ENCODE peak calls at places on chromosomes 4 and X, in five cellular contexts. B is left ventricle myocardium inferior; K is CD8-positive, alpha-beta memory T cell; Y is tibial nerve; L is mammary epithelial cell. H is an unnamed sample. For H3K9me3, the result is how much of the 10 kb centered on the place peaks cover.

GRCh38 chrX:15146515-15146914 is 123.4 kb downstream of the ASB9 start:
- DNase-seq in L (no peak), B (no peak), K (no peak), Y (no peak), H (no peak)

GRCh38 chr4:15769202-15769601 is 8.9 kb upstream of the CD38 start:
- DNase-seq in B (no peak), K (no peak), Y (no peak), L (no peak), H (no peak)

GRCh38 chr4:188023682-188024081 is 28.1 kb downstream of the ZFP42 start:
- DNase-seq in K (no peak), L (peak), B (no peak), Y (no peak), H (no peak)

GRCh38 chr4:121155893-121156292 is 8.2 kb downstream of the TNIP3 start:
- DNase-seq in K (no peak), B (no peak), L (peak), Y (no peak), H (no peak)

GRCh38 chrX:31323658-31324057 is 251.8 kb upstream of the FTHL17 start:
- DNase-seq in L (no peak), K (no peak), Y (no peak), B (no peak), H (no peak)

GRCh38 chr4:19130836-19131235 is 1109.3 kb upstream of the LCORL start:
- DNase-seq in B (no peak), Y (no peak), K (no peak), L (peak), H (no peak)

GRCh38 chr4:121307441-121308327 is 73.1 kb downstream of the QRFPR start:
- DNase-seq in B (no peak), L (peak), Y (no peak), K (peak), H (no peak)

GRCh38 chr4:186650401-186651180 is 73.1 kb downstream of the FAT1 start:
- DNase-seq in Y (no peak), B (no peak), K (no peak), L (no peak), H (no peak)

GRCh38 chr4:187586892-187587291 is 408.7 kb upstream of the ZFP42 start:
- DNase-seq in K (no peak), B (no peak), Y (no peak), L (no peak), H (no peak)

GRCh38 chr4:186685744-186686143 is 37.9 kb downstream of the FAT1 start:
- DNase-seq in Y (no peak), K (no peak), L (peak), B (no peak), H (no peak)

GRCh38 chr4:188811116-188811515 is 671.9 kb downstream of the TRIML1 start:
- DNase-seq in B (no peak), Y (no peak), K (no peak), L (no peak), H (no peak)

GRCh38 chrX:118423558-118423957 is 72.1 kb upstream of the DOCK11 start:
- DNase-seq in Y (no peak), K (no peak), L (no peak), B (no peak), H (no peak)

GRCh38 chrX:66074920-66075879 is 35.3 kb upstream of the VSIG4 start:
- DNase-seq in Y (no peak), B (peak), K (peak), L (no peak), H (no peak)

GRCh38 chr4:106019771-106020170 is 124.5 kb downstream of the NPNT start:
- DNase-seq in B (no peak), K (no peak), L (no peak), Y (no peak), H (no peak)

GRCh38 chr4:143291334-143291733 is 45.3 kb upstream of the GAB1 start:
- DNase-seq in L (peak), K (no peak), Y (no peak), B (no peak), H (no peak)

GRCh38 chrX:155923200-155923599 is 42.1 kb downstream of the VAMP7 start:
- DNase-seq in K (no peak), Y (no peak), L (no peak), B (no peak), H (no peak)
- H3K9me3 ChIP-seq in K (under half), Y (under half), L (under half), B (under half), H (under half)

DNA sequence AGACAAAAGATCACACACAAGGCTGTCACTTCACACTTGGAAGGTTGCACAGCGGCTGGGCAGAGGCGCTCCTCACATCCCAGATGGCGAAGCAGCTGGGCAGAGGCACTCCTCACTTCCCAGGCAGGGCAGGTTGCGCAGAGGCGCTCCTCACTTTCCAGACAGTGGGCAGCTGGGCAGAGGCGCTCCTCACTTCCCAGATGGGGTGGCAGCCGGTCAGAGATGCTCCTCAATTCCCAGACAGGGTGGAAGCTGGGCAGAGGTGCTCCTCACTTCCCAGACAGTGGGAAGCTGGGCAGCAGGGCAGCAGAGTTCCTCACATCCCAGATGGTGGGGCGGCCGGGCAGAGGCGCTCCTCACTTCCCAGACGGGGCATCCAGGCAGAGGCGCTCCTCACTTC is 199.2 kb downstream of the RTL9 start:
- DNase-seq in B (no peak), L (no peak), Y (no peak), K (no peak), H (no peak)
- H3K9me3 ChIP-seq in B (under half), L (under half), Y (under half), K (under half), H (under half)

DNA sequence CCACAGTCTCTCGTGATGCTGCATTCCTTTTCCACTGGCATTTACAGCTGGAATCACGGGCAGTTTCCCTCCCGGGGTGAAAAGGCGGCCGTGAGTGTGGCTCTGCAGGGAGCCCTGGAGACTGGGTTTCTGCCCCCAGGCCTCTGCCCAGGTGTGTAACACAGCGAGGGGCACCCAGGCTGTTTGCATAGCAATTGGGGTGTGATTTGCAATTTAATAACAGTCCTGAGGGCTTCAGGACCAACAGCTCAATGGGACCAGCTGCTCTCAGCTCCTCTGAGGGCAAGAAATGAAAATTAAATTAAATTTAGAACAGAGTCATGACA is 99.0 kb upstream of the SHOX start:
- DNase-seq in B (no peak), L (no peak), Y (no peak), K (no peak), H (no peak)
- H3K9me3 ChIP-seq in B (under half), L (under half), Y (under half), K (under half), H (under half)

GRCh38 chrX:1074172-1074571 is 138.3 kb downstream of the CRLF2 start:
- DNase-seq in L (no peak), B (no peak), Y (no peak), K (no peak), H (no peak)

GRCh38 chrX:1071351-1071750 is 141.1 kb downstream of the CRLF2 start:
- DNase-seq in B (no peak), L (no peak), K (no peak), Y (no peak), H (no peak)

GRCh38 chrX:1074755-1075154 is 137.7 kb downstream of the CRLF2 start:
- DNase-seq in K (no peak), Y (no peak), L (no peak), B (no peak), H (no peak)

GRCh38 chrX:1075156-1075555 is 137.3 kb downstream of the CRLF2 start:
- DNase-seq in B (no peak), K (no peak), L (no peak), Y (no peak), H (no peak)

DNA sequence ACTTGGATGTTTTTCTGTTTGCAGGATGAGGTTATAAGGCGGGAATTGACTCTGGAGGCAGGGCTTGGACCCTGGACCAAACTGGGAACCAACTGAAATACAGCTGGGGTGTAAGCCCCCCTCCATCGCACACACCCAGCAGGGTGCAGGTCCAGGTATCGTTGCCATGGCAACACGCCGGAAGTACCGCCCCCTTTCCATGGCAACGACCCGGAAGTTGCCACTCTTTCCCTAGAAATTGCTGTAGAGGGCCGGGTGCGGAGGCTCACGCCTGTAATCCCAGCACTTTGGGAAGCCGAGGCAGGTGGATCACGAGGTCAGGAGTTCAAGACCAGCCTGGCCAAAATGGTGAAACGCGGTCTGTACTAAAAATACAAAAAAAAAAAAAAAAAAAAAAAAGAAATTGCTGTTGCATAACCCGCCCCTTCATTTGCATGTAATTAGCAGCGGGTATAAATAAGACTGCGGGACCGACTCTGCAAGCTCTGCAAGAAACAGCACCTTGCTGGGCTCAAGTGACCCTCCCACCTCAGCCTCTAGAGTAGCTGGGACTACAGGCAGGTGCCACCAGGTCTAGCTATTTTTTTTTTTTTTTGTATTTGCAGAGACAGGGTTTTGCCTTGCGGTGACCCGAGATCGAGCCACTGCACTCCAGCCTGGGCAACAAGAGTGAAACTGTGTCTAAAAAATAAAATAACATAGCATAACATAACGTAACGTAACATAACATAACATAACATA is 139.6 kb downstream of the CRLF2 start:
- DNase-seq in L (no peak), B (no peak), Y (no peak), K (no peak), H (no peak)
- H3K9me3 ChIP-seq in L (under half), B (under half), Y (under half), K (under half), H (under half)

GRCh38 chr4:166279261-166279660 is 406.2 kb downstream of the TLL1 start:
- DNase-seq in B (no peak), L (no peak), Y (no peak), K (no peak), H (no peak)

GRCh38 chr4:166280642-166281041 is 407.6 kb downstream of the TLL1 start:
- DNase-seq in Y (no peak), K (no peak), B (no peak), L (no peak), H (no peak)

GRCh38 chr4:166282081-166282770 is 409.2 kb downstream of the TLL1 start:
- DNase-seq in L (peak), B (no peak), K (no peak), Y (no peak), H (no peak)

GRCh38 chr4:166284221-166284620 is 411.2 kb downstream of the TLL1 start:
- DNase-seq in K (no peak), Y (no peak), B (no peak), L (no peak), H (no peak)
- H3K9me3 ChIP-seq in K (under half), Y (under half), B (under half), L (under half), H (under half)

GRCh38 chrX:67718926-67719325 is 175.1 kb downstream of the AR start:
- DNase-seq in K (no peak), B (peak), Y (no peak), L (no peak), H (no peak)
- H3K9me3 ChIP-seq in K (under half), B (under half), Y (under half), L (under half), H (under half)

DNA sequence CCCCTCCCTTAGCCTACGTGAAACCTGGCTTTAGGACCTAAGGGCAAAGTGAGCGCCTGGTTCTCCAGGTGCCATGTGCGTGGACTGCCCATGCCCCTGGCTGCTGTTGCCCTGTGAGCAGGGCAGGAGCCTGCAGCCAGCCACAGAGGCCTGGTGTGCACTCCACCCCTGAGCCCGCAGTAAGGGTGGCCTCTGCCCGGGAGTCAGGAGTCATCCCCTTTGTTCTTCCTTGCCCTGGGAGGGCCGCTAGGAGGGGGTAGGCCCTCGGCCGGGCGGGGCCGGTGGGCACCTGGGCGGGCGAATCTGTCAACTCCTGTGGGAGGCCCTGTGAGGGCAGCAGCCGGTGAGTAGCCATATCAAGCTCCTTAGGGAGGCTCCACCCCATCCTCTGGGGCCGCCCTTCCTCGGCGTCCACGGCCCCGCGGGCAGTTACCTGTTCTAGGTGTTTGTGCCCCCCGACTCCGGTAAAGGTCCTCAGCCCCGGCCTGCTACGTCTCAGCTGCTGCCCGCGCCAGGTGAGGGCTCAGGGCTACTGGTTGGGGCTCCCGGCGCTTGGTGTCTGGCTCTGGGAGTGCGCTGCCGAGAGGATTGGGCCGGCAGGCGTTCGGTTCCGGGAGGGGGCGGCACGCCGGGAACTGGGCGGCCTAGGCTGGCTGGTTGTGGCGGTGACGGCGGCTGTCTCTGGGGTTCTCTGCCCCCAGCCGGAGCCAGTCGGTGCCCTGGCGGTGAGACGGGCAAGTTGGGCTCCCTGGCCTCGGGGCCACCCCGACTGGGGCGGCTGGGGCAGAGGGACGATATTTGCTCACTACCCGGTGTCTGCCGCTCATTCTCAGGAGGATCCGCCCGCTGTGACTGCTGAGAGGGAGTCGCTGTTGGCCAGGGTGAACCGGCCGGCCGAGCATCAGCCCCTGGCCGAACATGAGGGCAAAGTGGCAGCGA is 1060.2 kb downstream of the TECRL start:
- DNase-seq in B (no peak), Y (no peak), K (no peak), L (no peak), H (no peak)
- H3K9me3 ChIP-seq in B (half or more), Y (under half), K (under half), L (under half), H (under half)

GRCh38 chrX:149803458-149804062 is 21.8 kb downstream of the MAGEA9 start:
- DNase-seq in Y (no peak), K (no peak), L (no peak), B (no peak), H (no peak)

GRCh38 chrX:149799095-149799721 is 17.5 kb downstream of the MAGEA9 start:
- DNase-seq in B (no peak), L (no peak), K (no peak), Y (no peak), H (no peak)

GRCh38 chrX:149807747-149808458 is 26.2 kb downstream of the MAGEA9 start:
- DNase-seq in B (no peak), Y (no peak), L (no peak), K (no peak), H (no peak)

GRCh38 chrX:149804102-149804501 is 22.4 kb downstream of the MAGEA9 start:
- DNase-seq in K (no peak), Y (no peak), B (no peak), L (no peak), H (no peak)
- H3K9me3 ChIP-seq in K (under half), Y (under half), B (under half), L (under half), H (under half)

DNA sequence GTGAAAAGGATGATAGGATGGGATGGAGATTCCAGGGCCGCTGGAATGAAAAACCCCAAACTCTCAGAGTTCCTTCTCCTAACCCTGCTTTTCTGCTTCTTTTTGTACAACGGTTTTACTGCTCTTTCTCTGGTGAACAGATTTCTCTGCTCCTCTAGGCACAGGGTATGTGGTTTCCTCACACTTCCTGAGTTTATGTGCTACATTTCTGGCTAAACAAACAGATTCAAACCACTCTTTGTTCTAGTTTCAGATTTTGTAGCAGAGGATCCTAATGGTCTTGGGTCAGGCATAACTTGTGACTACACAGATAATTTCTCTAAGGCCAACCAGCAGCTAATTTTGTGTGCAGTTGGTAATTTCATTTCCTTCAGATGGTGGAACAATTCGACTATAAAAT is 52.6 kb downstream of the OSTC start:
- DNase-seq in B (no peak), Y (no peak), L (no peak), K (no peak), H (no peak)
- H3K9me3 ChIP-seq in B (under half), Y (under half), L (under half), K (under half), H (under half)

H was measured in T-helper 17 cell.